ENCODE peak calls at places on chromosomes 11 and 22, in six cellular contexts. J is iris pigment epithelial cell; O is epithelial cell of proximal tubule; L is stimulated activated CD8-positive, alpha-beta memory T cell treated with anti-CD3 and anti-CD28 coated beads, Interleukin-15, amount 100 ng/mL, for 4 hours; A is activated naive CD8-positive, alpha-beta T cell treated with anti-CD3 and anti-CD28 coated beads, Interleukin-2, amount 10 ng/mL, durations not matched to agents 7 days and 5 days; W is uterus. K is an unnamed sample.

GRCh38 chr11:100682247-100682969 is 4.7 kb upstream of the ARHGAP42 start:
- DNase-seq in J (no peak), O (no peak), L (no peak), A (no peak), W (no peak), K (peak)

GRCh38 chr11:71293961-71294782 is 41.8 kb upstream of the SHANK2 start:
- DNase-seq in J (no peak), O (no peak), L (no peak), A (no peak), W (no peak), K (no peak)

GRCh38 chr22:47289316-47289985 is 527.0 kb downstream of the TBC1D22A start:
- DNase-seq in J (no peak), O (no peak), L (no peak), A (no peak), W (peak), K (no peak)

GRCh38 chr11:62577046-62577708 is 3.5 kb upstream of the EEF1G start:
- DNase-seq in J (peak), O (no peak), L (no peak), A (no peak), W (peak), K (no peak)

GRCh38 chr11:106152013-106152412 is 74.6 kb downstream of the AASDHPPT start:
- DNase-seq in J (peak), O (no peak), L (no peak), A (no peak), W (no peak), K (peak)

GRCh38 chr11:46658259-46658658 is 40.9 kb downstream of the ATG13 start:
- DNase-seq in J (peak), O (no peak), L (no peak), A (no peak), W (peak), K (no peak)

GRCh38 chr11:75147875-75148263 is 3.0 kb upstream of the SLCO2B1 start:
- DNase-seq in J (no peak), O (no peak), L (no peak), A (no peak), W (no peak), K (no peak)

GRCh38 chr11:69278091-69278867 is 15.7 kb upstream of the MYEOV start:
- DNase-seq in J (no peak), O (no peak), L (no peak), A (no peak), W (no peak), K (peak)

GRCh38 chr11:94417386-94417987 is 16.3 kb upstream of the GPR83 start:
- DNase-seq in J (peak), O (no peak), L (no peak), A (no peak), W (no peak), K (peak)